ENCODE peak calls at places on chromosome 15, in six cellular contexts. X is mesendoderm, L is mesenchymal stem cell, G is H1, U is IMR-90, Z is neuronal stem cell. C is an unnamed sample.

GRCh38 chr15:48336940-48337339 is 5.7 kb downstream of the DUT start:
- DNase-seq in X (peak), L (peak), G (no peak), U (peak), Z (peak), C (no peak)

GRCh38 chr15:48638966-48639365 is 6.5 kb downstream of the FBN1 start:
- DNase-seq in X (no peak), L (no peak), G (no peak), U (no peak), Z (no peak), C (peak)

GRCh38 chr15:38560456-38560926 is 4.1 kb downstream of the RASGRP1 start:
- DNase-seq in X (no peak), L (no peak), G (no peak), U (no peak), Z (no peak), C (no peak)

GRCh38 chr15:40420793-40421192 is 15.2 kb downstream of the IVD start:
- DNase-seq in X (no peak), L (no peak), G (no peak), U (no peak), Z (no peak), C (no peak)

GRCh38 chr15:75723171-75723846 is 10.7 kb upstream of the CSPG4 start:
- DNase-seq in X (peak), L (peak), G (no peak), U (no peak), Z (no peak), C (no peak)

GRCh38 chr15:40879609-40880008 is 5.6 kb upstream of the RHOV start:
- DNase-seq in X (no peak), L (no peak), G (no peak), U (no peak), Z (no peak), C (no peak)

GRCh38 chr15:57551717-57552677 is 39.7 kb upstream of the MYZAP start:
- DNase-seq in X (peak), L (peak), G (no peak), U (peak), Z (peak), C (peak)

GRCh38 chr15:74245342-74245931 is 9.3 kb downstream of the CCDC33 start:
- DNase-seq in X (peak), L (no peak), G (no peak), U (no peak), Z (no peak), C (no peak)

GRCh38 chr15:65979316-65979715 is 110.0 kb downstream of the RAB11A start:
- DNase-seq in X (peak), L (no peak), G (no peak), U (peak), Z (no peak), C (no peak)

GRCh38 chr15:75685195-75685594 is 27.5 kb downstream of the CSPG4 start:
- DNase-seq in X (no peak), L (no peak), G (no peak), U (no peak), Z (no peak), C (no peak)

GRCh38 chr15:68085052-68085451 is 30.9 kb downstream of the PIAS1 start:
- DNase-seq in X (no peak), L (no peak), G (no peak), U (peak), Z (no peak), C (no peak)

GRCh38 chr15:69978603-69979002 is 119.1 kb downstream of the TLE3 start:
- DNase-seq in X (no peak), L (no peak), G (no peak), U (no peak), Z (no peak), C (no peak)

GRCh38 chr15:75727851-75728715 is 15.4 kb upstream of the CSPG4 start:
- DNase-seq in X (peak), L (peak), G (peak), U (no peak), Z (no peak), C (no peak)

GRCh38 chr15:64287953-64288352 is 68.0 kb downstream of the CSNK1G1 start:
- DNase-seq in X (no peak), L (no peak), G (no peak), U (no peak), Z (no peak), C (no peak)

GRCh38 chr15:64288577-64288976 is 67.4 kb downstream of the CSNK1G1 start:
- DNase-seq in X (no peak), L (peak), G (no peak), U (peak), Z (no peak), C (no peak)

GRCh38 chr15:64288999-64289398 is 67.0 kb downstream of the CSNK1G1 start:
- DNase-seq in X (no peak), L (peak), G (no peak), U (no peak), Z (no peak), C (no peak)

GRCh38 chr15:64286473-64286872 is 69.5 kb downstream of the CSNK1G1 start:
- DNase-seq in X (no peak), L (no peak), G (no peak), U (no peak), Z (no peak), C (no peak)

GRCh38 chr15:64289550-64289949 is 66.4 kb downstream of the CSNK1G1 start:
- DNase-seq in X (no peak), L (no peak), G (no peak), U (no peak), Z (no peak), C (no peak)
- H2AK5ac ChIP-seq in X (no peak), L (no peak), G (no peak), U (no peak), Z (no peak), C (no peak)

GRCh38 chr15:98817745-98818144 is 169.4 kb downstream of the IGF1R start:
- DNase-seq in X (no peak), L (no peak), G (no peak), U (no peak), Z (no peak), C (no peak)
- H2AK5ac ChIP-seq in X (no peak), L (no peak), G (peak), U (no peak), Z (no peak), C (no peak)

GRCh38 chr15:42274693-42274971 is 1.4 kb upstream of the TMEM87A start:
- DNase-seq in X (no peak), L (no peak), G (no peak), U (no peak), Z (no peak), C (no peak)
- H2AK5ac ChIP-seq in X (no peak), L (peak), G (no peak), U (peak), Z (peak), C (peak)

GRCh38 chr15:36936652-36937051 is 163.7 kb downstream of the MEIS2 start:
- DNase-seq in X (no peak), L (no peak), G (no peak), U (peak), Z (no peak), C (no peak)

GRCh38 chr15:36932070-36932469 is 168.3 kb downstream of the MEIS2 start:
- DNase-seq in X (no peak), L (no peak), G (no peak), U (no peak), Z (no peak), C (no peak)

GRCh38 chr15:36938131-36938530 is 162.2 kb downstream of the MEIS2 start:
- DNase-seq in X (no peak), L (no peak), G (no peak), U (no peak), Z (no peak), C (no peak)

GRCh38 chr15:36931434-36931833 is 168.9 kb downstream of the MEIS2 start:
- DNase-seq in X (no peak), L (no peak), G (no peak), U (no peak), Z (no peak), C (no peak)

DNA sequence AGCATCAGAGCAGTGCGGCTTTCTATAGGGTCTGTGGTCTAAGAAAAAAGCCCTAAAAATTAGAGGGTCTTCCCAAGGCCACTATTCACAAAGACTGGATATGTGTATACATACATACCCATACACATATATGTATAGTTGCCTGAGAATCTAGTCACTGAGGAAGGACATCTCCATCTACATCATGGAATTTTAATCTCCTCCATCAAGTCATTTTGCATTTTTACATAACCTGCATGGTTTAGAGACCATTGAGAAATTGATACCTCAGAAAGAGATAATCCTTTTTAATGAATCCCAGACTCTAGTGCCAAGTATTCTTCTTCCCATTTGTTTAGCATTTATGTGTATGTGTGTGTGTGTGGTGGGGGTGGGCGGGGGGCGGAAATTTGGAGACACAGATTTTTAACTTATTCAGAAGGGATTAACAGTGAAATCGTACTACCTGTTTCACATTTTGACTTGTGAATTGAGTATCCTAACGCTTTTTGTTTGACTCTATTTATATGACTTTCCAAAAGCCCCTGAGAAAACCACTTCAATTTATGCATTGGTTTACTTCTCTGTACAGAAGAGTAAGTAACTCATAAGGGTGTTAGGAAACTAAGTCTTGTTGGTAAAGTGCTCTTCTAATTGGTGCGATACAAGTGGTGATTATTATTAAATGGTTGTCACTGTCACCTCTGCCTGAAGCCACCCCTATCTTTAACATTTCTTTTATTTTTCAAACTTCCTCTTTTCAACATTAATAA is 166.9 kb downstream of the MEIS2 start:
- DNase-seq in X (no peak), L (no peak), G (no peak), U (no peak), Z (no peak), C (no peak)
- H2AK5ac ChIP-seq in X (no peak), L (no peak), G (no peak), U (no peak), Z (no peak), C (no peak)

GRCh38 chr15:71336671-71337070 is 221.4 kb downstream of the THSD4 start:
- DNase-seq in X (peak), L (no peak), G (no peak), U (no peak), Z (no peak), C (peak)
- H2AK5ac ChIP-seq in X (no peak), L (no peak), G (peak), U (peak), Z (peak), C (no peak)

GRCh38 chr15:28897861-28898608 is 12.3 kb downstream of the APBA2 start:
- DNase-seq in X (no peak), L (no peak), G (no peak), U (no peak), Z (no peak), C (no peak)
- H2AK5ac ChIP-seq in X (no peak), L (no peak), G (no peak), U (peak), Z (no peak), C (no peak)

GRCh38 chr15:101067660-101068522 is 148.7 kb downstream of the LRRK1 start:
- DNase-seq in X (no peak), L (peak), G (no peak), U (peak), Z (no peak), C (no peak)
- H2AK5ac ChIP-seq in X (peak), L (no peak), G (peak), U (peak), Z (peak), C (peak)

DNA sequence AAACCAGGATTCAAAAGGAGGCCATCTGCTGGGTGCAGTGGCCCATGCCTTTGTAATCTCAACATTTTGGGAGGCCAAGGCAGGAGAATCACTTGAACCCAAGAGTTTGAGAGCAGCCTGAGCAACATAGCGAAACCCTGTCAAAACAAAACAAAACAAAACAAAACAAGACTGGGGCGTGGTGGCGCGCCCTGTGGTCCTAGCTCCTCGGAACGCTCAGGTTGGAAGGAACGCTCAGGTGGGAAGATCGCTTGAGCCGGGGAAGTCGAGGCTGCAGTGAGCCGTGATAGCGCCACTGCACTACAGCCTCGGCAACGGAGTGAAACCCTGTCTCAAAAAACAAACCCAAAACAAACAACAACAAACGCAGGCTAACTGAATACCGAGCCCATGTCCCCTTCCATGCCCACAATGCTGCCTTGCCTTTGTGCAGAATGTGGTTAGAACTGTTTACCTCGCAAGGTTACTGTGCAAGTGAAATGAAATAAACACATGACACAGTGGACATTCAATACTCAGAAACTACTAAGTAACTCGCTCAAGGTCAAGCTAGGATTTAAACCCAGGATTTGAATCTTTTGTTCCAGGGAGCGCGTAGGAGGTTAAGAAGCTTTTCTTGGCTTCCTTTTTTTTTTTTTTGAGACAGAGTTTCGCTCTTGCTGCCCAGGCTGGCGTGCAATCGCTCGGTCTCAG is 766 bp upstream of the EMC4 start:
- DNase-seq in X (no peak), L (no peak), G (no peak), U (peak), Z (no peak), C (no peak)
- H2AK5ac ChIP-seq in X (no peak), L (no peak), G (peak), U (peak), Z (no peak), C (peak)

C was measured in trophoblast cell.